ENCODE peak calls at places on chromosomes 11 and 22, in eight cellular contexts. One of them, this sample, is unnamed.

GRCh38 chr22:23781065-23781464 is 5.7 kb upstream of the SMARCB1 start:
- DNase-seq in heart right ventricle: no peak
- DNase-seq in body of pancreas: no peak
- DNase-seq in CD8-positive, alpha-beta T cell: no peak
- DNase-seq in AG04450: no peak
- DNase-seq in aorta: no peak
- DNase-seq in sigmoid colon: no peak
- DNase-seq in psoas muscle: no peak
- DNase-seq in this sample: no peak

GRCh38 chr11:115473167-115473566 is 31.0 kb downstream of the CADM1 start:
- DNase-seq in heart right ventricle: no peak
- DNase-seq in body of pancreas: no peak
- DNase-seq in CD8-positive, alpha-beta T cell: no peak
- DNase-seq in AG04450: no peak
- DNase-seq in aorta: no peak
- DNase-seq in sigmoid colon: no peak
- DNase-seq in psoas muscle: no peak
- DNase-seq in this sample: peak; percentile 15

GRCh38 chr11:64343740-64344133 is 3.7 kb downstream of the CCDC88B start:
- DNase-seq in heart right ventricle: no peak
- DNase-seq in body of pancreas: no peak
- DNase-seq in CD8-positive, alpha-beta T cell: no peak
- DNase-seq in AG04450: no peak
- DNase-seq in aorta: no peak
- DNase-seq in sigmoid colon: no peak
- DNase-seq in psoas muscle: no peak
- DNase-seq in this sample: peak; percentile 80

GRCh38 chr11:118476676-118477075 is 40.4 kb downstream of the KMT2A start:
- DNase-seq in heart right ventricle: no peak
- DNase-seq in body of pancreas: no peak
- DNase-seq in CD8-positive, alpha-beta T cell: no peak
- DNase-seq in AG04450: no peak
- DNase-seq in aorta: no peak
- DNase-seq in sigmoid colon: no peak
- DNase-seq in psoas muscle: no peak
- DNase-seq in this sample: peak; percentile 53

GRCh38 chr11:129813216-129813791 is 2.3 kb upstream of the TMEM45B start:
- DNase-seq in heart right ventricle: no peak
- DNase-seq in body of pancreas: no peak
- DNase-seq in CD8-positive, alpha-beta T cell: no peak
- DNase-seq in AG04450: no peak
- DNase-seq in aorta: no peak
- DNase-seq in sigmoid colon: no peak
- DNase-seq in psoas muscle: no peak
- DNase-seq in this sample: no peak

GRCh38 chr11:66081505-66081904 is 11.4 kb downstream of the PACS1 start:
- DNase-seq in heart right ventricle: peak; percentile 26
- DNase-seq in body of pancreas: peak; percentile 76
- DNase-seq in CD8-positive, alpha-beta T cell: peak; percentile 85
- DNase-seq in AG04450: no peak
- DNase-seq in aorta: no peak
- DNase-seq in sigmoid colon: peak; percentile 73
- DNase-seq in psoas muscle: no peak
- DNase-seq in this sample: no peak

GRCh38 chr11:67439321-67440228 is 2.1 kb upstream of the PTPRCAP start:
- DNase-seq in heart right ventricle: no peak
- DNase-seq in body of pancreas: peak; percentile 49
- DNase-seq in CD8-positive, alpha-beta T cell: peak; percentile 32
- DNase-seq in AG04450: no peak
- DNase-seq in aorta: peak; percentile 82
- DNase-seq in sigmoid colon: no peak
- DNase-seq in psoas muscle: no peak
- DNase-seq in this sample: peak; percentile 64

GRCh38 chr11:67500818-67501584 is 4.2 kb downstream of the PITPNM1 start:
- DNase-seq in heart right ventricle: no peak
- DNase-seq in body of pancreas: no peak
- DNase-seq in CD8-positive, alpha-beta T cell: no peak
- DNase-seq in AG04450: no peak
- DNase-seq in aorta: no peak
- DNase-seq in sigmoid colon: no peak
- DNase-seq in psoas muscle: no peak
- DNase-seq in this sample: no peak

GRCh38 chr22:19208287-19208847 is 29.8 kb upstream of the SLC25A1 start:
- DNase-seq in heart right ventricle: no peak
- DNase-seq in body of pancreas: no peak
- DNase-seq in CD8-positive, alpha-beta T cell: no peak
- DNase-seq in AG04450: no peak
- DNase-seq in aorta: no peak
- DNase-seq in sigmoid colon: no peak
- DNase-seq in psoas muscle: no peak
- DNase-seq in this sample: no peak

GRCh38 chr22:46491936-46492335 is 45.5 kb downstream of the CELSR1 start:
- DNase-seq in heart right ventricle: no peak
- DNase-seq in body of pancreas: no peak
- DNase-seq in CD8-positive, alpha-beta T cell: no peak
- DNase-seq in AG04450: no peak
- DNase-seq in aorta: no peak
- DNase-seq in sigmoid colon: no peak
- DNase-seq in psoas muscle: no peak
- DNase-seq in this sample: no peak

GRCh38 chr11:35347173-35347878 is 72.0 kb downstream of the SLC1A2 start:
- DNase-seq in heart right ventricle: no peak
- DNase-seq in body of pancreas: no peak
- DNase-seq in CD8-positive, alpha-beta T cell: no peak
- DNase-seq in AG04450: no peak
- DNase-seq in aorta: no peak
- DNase-seq in sigmoid colon: no peak
- DNase-seq in psoas muscle: no peak
- DNase-seq in this sample: no peak

GRCh38 chr11:128188346-128189115 is 398.8 kb downstream of the ETS1 start:
- DNase-seq in heart right ventricle: no peak
- DNase-seq in body of pancreas: no peak
- DNase-seq in CD8-positive, alpha-beta T cell: no peak
- DNase-seq in AG04450: no peak
- DNase-seq in aorta: no peak
- DNase-seq in sigmoid colon: no peak
- DNase-seq in psoas muscle: no peak
- DNase-seq in this sample: no peak

GRCh38 chr11:64858467-64859401 is 14.3 kb upstream of the CDC42BPG start:
- DNase-seq in heart right ventricle: peak; percentile 65
- DNase-seq in body of pancreas: no peak
- DNase-seq in CD8-positive, alpha-beta T cell: peak; percentile 77
- DNase-seq in AG04450: no peak
- DNase-seq in aorta: peak; percentile 75
- DNase-seq in sigmoid colon: peak; percentile 63
- DNase-seq in psoas muscle: peak; percentile 86
- DNase-seq in this sample: no peak

GRCh38 chr22:45895436-45896152 is 81.4 kb downstream of the WNT7B start:
- DNase-seq in heart right ventricle: peak; percentile 4
- DNase-seq in body of pancreas: no peak
- DNase-seq in CD8-positive, alpha-beta T cell: no peak
- DNase-seq in AG04450: no peak
- DNase-seq in aorta: peak; percentile 73
- DNase-seq in sigmoid colon: no peak
- DNase-seq in psoas muscle: peak; percentile 4
- DNase-seq in this sample: no peak

GRCh38 chr11:108853151-108853550 is 188.3 kb downstream of the DDX10 start:
- DNase-seq in heart right ventricle: no peak
- DNase-seq in body of pancreas: no peak
- DNase-seq in CD8-positive, alpha-beta T cell: no peak
- DNase-seq in AG04450: no peak
- DNase-seq in aorta: no peak
- DNase-seq in sigmoid colon: no peak
- DNase-seq in psoas muscle: no peak
- DNase-seq in this sample: no peak

GRCh38 chr11:73194034-73194507 is 24.0 kb upstream of the P2RY2 start:
- DNase-seq in heart right ventricle: no peak
- DNase-seq in body of pancreas: no peak
- DNase-seq in CD8-positive, alpha-beta T cell: no peak
- DNase-seq in AG04450: no peak
- DNase-seq in aorta: peak; percentile 40
- DNase-seq in sigmoid colon: peak; percentile 30
- DNase-seq in psoas muscle: no peak
- DNase-seq in this sample: no peak

GRCh38 chr11:95453616-95454118 is 222.7 kb upstream of the SESN3 start:
- DNase-seq in heart right ventricle: peak; percentile 68
- DNase-seq in body of pancreas: peak; percentile 61
- DNase-seq in CD8-positive, alpha-beta T cell: no peak
- DNase-seq in AG04450: no peak
- DNase-seq in aorta: peak; percentile 85
- DNase-seq in sigmoid colon: peak; percentile 68
- DNase-seq in psoas muscle: no peak
- DNase-seq in this sample: no peak

GRCh38 chr11:130454495-130455262 is 6.2 kb downstream of the ADAMTS15 start:
- DNase-seq in heart right ventricle: no peak
- DNase-seq in body of pancreas: no peak
- DNase-seq in CD8-positive, alpha-beta T cell: no peak
- DNase-seq in AG04450: no peak
- DNase-seq in aorta: no peak
- DNase-seq in sigmoid colon: no peak
- DNase-seq in psoas muscle: no peak
- DNase-seq in this sample: no peak

GRCh38 chr11:72354356-72355115 is 79.8 kb downstream of the CLPB start:
- DNase-seq in heart right ventricle: no peak
- DNase-seq in body of pancreas: no peak
- DNase-seq in CD8-positive, alpha-beta T cell: no peak
- DNase-seq in AG04450: no peak
- DNase-seq in aorta: no peak
- DNase-seq in sigmoid colon: no peak
- DNase-seq in psoas muscle: no peak
- DNase-seq in this sample: no peak

GRCh38 chr22:37752189-37753061 is 55.3 kb upstream of the GCAT start:
- DNase-seq in heart right ventricle: peak; percentile 94
- DNase-seq in body of pancreas: peak; percentile 97
- DNase-seq in CD8-positive, alpha-beta T cell: no peak
- DNase-seq in AG04450: peak; percentile 47
- DNase-seq in aorta: peak; percentile 96
- DNase-seq in sigmoid colon: peak; percentile 97
- DNase-seq in psoas muscle: peak; percentile 94
- DNase-seq in this sample: no peak

GRCh38 chr22:37751449-37752188 is 54.8 kb downstream of the TRIOBP start:
- DNase-seq in heart right ventricle: no peak
- DNase-seq in body of pancreas: peak; percentile 42
- DNase-seq in CD8-positive, alpha-beta T cell: no peak
- DNase-seq in AG04450: no peak
- DNase-seq in aorta: no peak
- DNase-seq in sigmoid colon: no peak
- DNase-seq in psoas muscle: no peak
- DNase-seq in this sample: no peak

GRCh38 chr22:37749831-37750595 is 53.2 kb downstream of the TRIOBP start:
- DNase-seq in heart right ventricle: no peak
- DNase-seq in body of pancreas: peak; percentile 52
- DNase-seq in CD8-positive, alpha-beta T cell: no peak
- DNase-seq in AG04450: no peak
- DNase-seq in aorta: no peak
- DNase-seq in sigmoid colon: no peak
- DNase-seq in psoas muscle: no peak
- DNase-seq in this sample: no peak

GRCh38 chr22:37749223-37749622 is 52.4 kb downstream of the TRIOBP start:
- DNase-seq in heart right ventricle: no peak
- DNase-seq in body of pancreas: peak; percentile 64
- DNase-seq in CD8-positive, alpha-beta T cell: no peak
- DNase-seq in AG04450: no peak
- DNase-seq in aorta: no peak
- DNase-seq in sigmoid colon: no peak
- DNase-seq in psoas muscle: no peak
- DNase-seq in this sample: no peak

GRCh38 chr22:37750596-37751162 is 53.8 kb downstream of the TRIOBP start:
- DNase-seq in heart right ventricle: no peak
- DNase-seq in body of pancreas: peak; percentile 66
- DNase-seq in CD8-positive, alpha-beta T cell: no peak
- DNase-seq in AG04450: no peak
- DNase-seq in aorta: no peak
- DNase-seq in sigmoid colon: no peak
- DNase-seq in psoas muscle: no peak
- DNase-seq in this sample: no peak
- H3K4me3 ChIP-seq in heart right ventricle: no peak overlapping the region
- H3K4me3 ChIP-seq in body of pancreas: no peak overlapping the region
- H3K4me3 ChIP-seq in CD8-positive, alpha-beta T cell: no peak overlapping the region
- H3K4me3 ChIP-seq in AG04450: no peak overlapping the region
- H3K4me3 ChIP-seq in aorta: no peak overlapping the region
- H3K4me3 ChIP-seq in sigmoid colon: no peak overlapping the region
- H3K4me3 ChIP-seq in psoas muscle: no peak overlapping the region
- H3K4me3 ChIP-seq in this sample: no peak overlapping the region

GRCh38 chr11:44862546-44863101 is 88.1 kb downstream of the TP53I11 start:
- DNase-seq in heart right ventricle: no peak
- DNase-seq in body of pancreas: no peak
- DNase-seq in CD8-positive, alpha-beta T cell: no peak
- DNase-seq in AG04450: no peak
- DNase-seq in aorta: no peak
- DNase-seq in sigmoid colon: no peak
- DNase-seq in psoas muscle: no peak
- DNase-seq in this sample: no peak
- H3K27me3 ChIP-seq in heart right ventricle: no peaks in the 10 kb centered on the region
- H3K27me3 ChIP-seq in body of pancreas: no peaks in the 10 kb centered on the region
- H3K27me3 ChIP-seq in CD8-positive, alpha-beta T cell: no peaks in the 10 kb centered on the region
- H3K27me3 ChIP-seq in AG04450: peaks cover 11% of the 10 kb centered on the region
- H3K27me3 ChIP-seq in aorta: no peaks in the 10 kb centered on the region
- H3K27me3 ChIP-seq in sigmoid colon: no peaks in the 10 kb centered on the region
- H3K27me3 ChIP-seq in psoas muscle: no peaks in the 10 kb centered on the region
- H3K27me3 ChIP-seq in this sample: no peaks in the 10 kb centered on the region

GRCh38 chr22:40010752-40011145 is 16.0 kb downstream of the FAM83F start:
- DNase-seq in heart right ventricle: no peak
- DNase-seq in body of pancreas: no peak
- DNase-seq in CD8-positive, alpha-beta T cell: no peak
- DNase-seq in AG04450: no peak
- DNase-seq in aorta: peak; percentile 50
- DNase-seq in sigmoid colon: no peak
- DNase-seq in psoas muscle: no peak
- DNase-seq in this sample: no peak

GRCh38 chr22:40009953-40010751 is 15.4 kb downstream of the FAM83F start:
- DNase-seq in heart right ventricle: no peak
- DNase-seq in body of pancreas: no peak
- DNase-seq in CD8-positive, alpha-beta T cell: peak; percentile 21
- DNase-seq in AG04450: no peak
- DNase-seq in aorta: peak; percentile 51
- DNase-seq in sigmoid colon: no peak
- DNase-seq in psoas muscle: no peak
- DNase-seq in this sample: peak; percentile 80

GRCh38 chr22:40007826-40008710 is 13.3 kb downstream of the FAM83F start:
- DNase-seq in heart right ventricle: no peak
- DNase-seq in body of pancreas: no peak
- DNase-seq in CD8-positive, alpha-beta T cell: no peak
- DNase-seq in AG04450: no peak
- DNase-seq in aorta: peak; percentile 41
- DNase-seq in sigmoid colon: no peak
- DNase-seq in psoas muscle: no peak
- DNase-seq in this sample: no peak

GRCh38 chr22:40008726-40009125 is 14.0 kb downstream of the FAM83F start:
- DNase-seq in heart right ventricle: no peak
- DNase-seq in body of pancreas: no peak
- DNase-seq in CD8-positive, alpha-beta T cell: no peak
- DNase-seq in AG04450: no peak
- DNase-seq in aorta: peak; percentile 55
- DNase-seq in sigmoid colon: no peak
- DNase-seq in psoas muscle: no peak
- DNase-seq in this sample: no peak

GRCh38 chr22:40009231-40009769 is 14.5 kb downstream of the FAM83F start:
- DNase-seq in heart right ventricle: no peak
- DNase-seq in body of pancreas: peak; percentile 52
- DNase-seq in CD8-positive, alpha-beta T cell: no peak
- DNase-seq in AG04450: no peak
- DNase-seq in aorta: peak; percentile 57
- DNase-seq in sigmoid colon: no peak
- DNase-seq in psoas muscle: no peak
- DNase-seq in this sample: peak; percentile 93
- H3K27ac ChIP-seq in heart right ventricle: no peak overlapping the region
- H3K27ac ChIP-seq in body of pancreas: no peak overlapping the region
- H3K27ac ChIP-seq in CD8-positive, alpha-beta T cell: no peak overlapping the region
- H3K27ac ChIP-seq in AG04450: no peak overlapping the region
- H3K27ac ChIP-seq in aorta: no peak overlapping the region
- H3K27ac ChIP-seq in sigmoid colon: no peak overlapping the region
- H3K27ac ChIP-seq in psoas muscle: no peak overlapping the region
- H3K27ac ChIP-seq in this sample: peak overlapping the region; percentile 90

GRCh38 chr11:133918606-133919260 is 38.0 kb downstream of the IGSF9B start:
- DNase-seq in heart right ventricle: no peak
- DNase-seq in body of pancreas: no peak
- DNase-seq in CD8-positive, alpha-beta T cell: no peak
- DNase-seq in AG04450: no peak
- DNase-seq in aorta: no peak
- DNase-seq in sigmoid colon: no peak
- DNase-seq in psoas muscle: no peak
- DNase-seq in this sample: no peak
- H3K4me3 ChIP-seq in heart right ventricle: no peak overlapping the region
- H3K4me3 ChIP-seq in body of pancreas: no peak overlapping the region
- H3K4me3 ChIP-seq in CD8-positive, alpha-beta T cell: no peak overlapping the region
- H3K4me3 ChIP-seq in AG04450: no peak overlapping the region
- H3K4me3 ChIP-seq in aorta: no peak overlapping the region
- H3K4me3 ChIP-seq in sigmoid colon: no peak overlapping the region
- H3K4me3 ChIP-seq in psoas muscle: no peak overlapping the region
- H3K4me3 ChIP-seq in this sample: no peak overlapping the region